ENCODE peak calls at places on chromosomes 5 and 9, in five cellular contexts. Y is mammary epithelial cell, F is IMR-90, S is progenitor cell of endocrine pancreas, P is left ventricle myocardium inferior. V is an unnamed sample.
A peak's percentile ranks its signal among the peaks of the same experiment; 100 is the strongest.

GRCh38 chr5:34905564-34905963 is 9.7 kb downstream of the RAD1 start:
- DNase-seq in P (no peak), S (no peak), F (no peak), Y (no peak), V (no peak)

GRCh38 chr5:87829214-87829551 is 416.5 kb upstream of the CCNH start:
- DNase-seq in Y (peak; percentile 52), P (peak; percentile 48), S (no peak), F (no peak), V (no peak)

GRCh38 chr9:36772449-36773370 is 200.0 kb downstream of the MELK start:
- DNase-seq in S (no peak), P (no peak), Y (peak; percentile 40), F (peak; percentile 36), V (peak; percentile 25)

GRCh38 chr5:77590347-77590746 is 48.2 kb downstream of the OTP start:
- DNase-seq in Y (no peak), F (no peak), S (no peak), P (no peak), V (no peak)

GRCh38 chr5:77907786-77908185 is 131.6 kb upstream of the TBCA start:
- DNase-seq in F (no peak), P (no peak), S (no peak), Y (no peak), V (no peak)

GRCh38 chr5:169691473-169691872 is 54.4 kb downstream of the DOCK2 start:
- DNase-seq in P (no peak), Y (no peak), S (no peak), F (no peak), V (peak; percentile 37)

GRCh38 chr9:128150594-128151342 is 1.5 kb downstream of the LCN2 start:
- DNase-seq in Y (no peak), S (no peak), P (no peak), F (no peak), V (no peak)

GRCh38 chr5:1725641-1726468 is 73.8 kb downstream of the MRPL36 start:
- DNase-seq in F (no peak), S (peak; percentile 7), Y (no peak), P (no peak), V (no peak)

GRCh38 chr9:89408628-89409101 is 89.2 kb downstream of the SEMA4D start:
- DNase-seq in F (no peak), S (no peak), Y (no peak), P (no peak), V (no peak)

GRCh38 chr5:14959443-14960119 is 88.0 kb upstream of the ANKH start:
- DNase-seq in Y (peak; percentile 76), F (no peak), S (no peak), P (no peak), V (no peak)

GRCh38 chr5:6728011-6728794 is 15.0 kb downstream of the TENT4A start:
- DNase-seq in F (no peak), Y (no peak), P (no peak), S (no peak), V (no peak)

GRCh38 chr5:168404366-168404765 is 81.9 kb upstream of the RARS1 start:
- DNase-seq in Y (peak; percentile 92), F (peak; percentile 92), P (no peak), S (no peak), V (peak; percentile 92)

GRCh38 chr5:39217365-39218281 is 1.7 kb downstream of the FYB1 start:
- DNase-seq in P (peak; percentile 55), F (peak; percentile 80), S (peak; percentile 39), Y (peak; percentile 78), V (peak; percentile 74)

GRCh38 chr5:80934751-80935150 is 25.4 kb upstream of the RASGRF2 start:
- DNase-seq in P (no peak), Y (no peak), S (no peak), F (no peak), V (no peak)
- TF ChIP-seq CTCF in P (no peak), Y (no peak), S (no peak), F (no peak), V (no peak)

DNA sequence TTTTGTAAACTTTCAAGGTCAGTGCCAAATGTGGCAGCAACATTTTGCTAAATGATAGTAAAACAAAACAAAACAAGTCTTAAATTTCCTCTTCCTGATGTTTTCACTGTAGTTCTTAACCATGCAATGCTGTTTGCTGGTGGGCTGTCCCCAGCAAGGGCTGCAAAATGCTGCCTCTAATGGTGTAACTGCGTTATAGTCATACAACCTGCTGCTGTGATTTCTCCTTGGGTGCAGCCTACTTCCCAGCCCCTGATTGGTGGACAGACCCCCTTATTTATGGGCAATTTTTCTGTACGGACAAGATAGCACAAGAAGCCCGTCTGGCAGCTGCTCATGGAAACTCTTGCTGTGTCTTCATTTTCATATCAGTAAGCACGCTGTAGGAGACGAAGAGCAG is 26.6 kb upstream of the PIP5K1B start:
- DNase-seq in F (peak; percentile 2), P (no peak), S (no peak), Y (no peak), V (no peak)
- TF ChIP-seq CTCF in F (no peak), P (peak; percentile 54), S (peak; percentile 66), Y (peak; percentile 16), V (no peak)

DNA sequence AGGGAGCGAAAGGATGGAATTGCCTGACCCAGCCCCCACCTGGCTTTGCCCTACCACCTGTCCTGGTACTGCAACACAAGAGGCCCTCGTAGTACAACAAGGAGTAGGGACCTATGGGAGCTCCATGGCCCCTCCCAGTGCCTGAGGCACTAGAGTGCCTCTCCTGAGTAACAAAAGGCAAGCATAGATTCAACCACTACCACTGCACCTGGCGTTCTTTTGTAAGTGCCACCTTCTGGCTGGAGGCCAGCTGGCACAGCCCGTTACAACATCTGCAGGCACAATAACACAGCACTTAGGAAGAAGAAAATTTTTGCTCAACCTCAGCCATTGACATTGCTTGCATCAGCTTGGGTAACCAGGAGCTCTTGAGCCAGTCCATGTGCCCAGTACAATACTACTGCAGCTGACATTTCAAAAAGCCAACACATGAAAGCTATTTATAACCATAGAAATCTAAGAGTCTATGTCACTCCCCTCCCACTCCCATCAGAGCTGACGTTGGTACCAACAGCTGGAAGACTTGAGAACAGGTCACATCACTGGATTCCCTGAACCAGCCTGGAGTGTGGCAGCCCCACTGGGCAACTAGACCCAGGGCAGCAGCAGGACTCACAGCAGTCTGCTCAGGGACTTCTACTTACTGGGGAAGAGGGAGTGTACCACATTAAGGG is 17.7 kb upstream of the FAM174A start:
- DNase-seq in Y (peak; percentile 49), P (no peak), F (no peak), S (no peak), V (no peak)
- TF ChIP-seq CTCF in Y (peak; percentile 33), P (no peak), F (no peak), S (no peak), V (no peak)

GRCh38 chr5:90113108-90113507 is 296.4 kb downstream of the CETN3 start:
- DNase-seq in F (no peak), P (no peak), Y (no peak), S (no peak), V (no peak)
- TF ChIP-seq CTCF in F (no peak), P (no peak), Y (peak; percentile 24), S (no peak), V (no peak)

DNA sequence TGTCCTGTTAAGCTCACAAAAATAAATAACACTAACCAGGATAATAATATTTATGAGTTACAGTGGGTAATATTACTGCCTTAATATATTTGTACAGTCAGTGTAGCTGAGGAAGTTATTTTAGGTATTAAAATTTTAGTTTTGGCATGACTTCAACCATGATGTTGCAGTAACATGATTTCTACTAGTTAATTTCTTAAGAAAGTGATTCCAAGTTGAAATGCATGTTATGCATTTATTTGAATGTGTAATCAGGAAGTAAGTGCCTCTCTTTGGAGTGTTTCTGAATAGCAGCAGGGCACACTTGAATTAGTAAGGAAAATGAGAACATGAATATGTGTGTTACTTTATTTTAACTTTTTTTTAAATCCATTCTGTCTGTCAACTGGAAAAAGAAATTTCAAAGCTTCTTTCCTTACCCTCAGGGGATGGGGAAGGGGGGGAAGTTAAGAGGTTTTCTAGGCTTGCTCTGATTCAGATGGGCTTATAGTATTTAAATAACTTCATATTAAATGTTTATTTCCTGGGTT is 40.3 kb downstream of the CTNNA1 start:
- DNase-seq in S (no peak), P (no peak), F (peak; percentile 34), Y (no peak), V (no peak)
- TF ChIP-seq CTCF in S (no peak), P (no peak), F (no peak), Y (no peak), V (no peak)

DNA sequence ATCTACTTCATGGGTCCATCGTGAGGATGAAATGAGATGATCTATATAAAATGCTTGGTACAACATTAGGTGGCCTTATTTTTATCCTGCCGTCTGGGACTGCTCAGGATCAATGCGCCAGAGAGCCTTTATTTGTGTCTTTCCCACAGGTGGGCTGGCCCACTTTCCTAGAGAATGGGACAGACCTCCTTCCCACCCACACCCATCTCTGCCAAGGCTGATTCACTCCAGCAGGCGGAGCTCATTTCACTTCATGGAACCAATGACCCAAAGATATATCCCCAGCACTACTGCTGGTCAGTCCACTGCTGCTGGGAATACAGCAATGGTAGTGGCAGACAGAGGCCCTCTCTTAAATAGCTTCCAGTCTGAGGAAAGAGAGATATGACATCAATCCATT is 35.7 kb downstream of the TGFBI start:
- DNase-seq in P (no peak), S (no peak), Y (no peak), F (no peak), V (no peak)
- TF ChIP-seq CTCF in P (peak; percentile 54), S (no peak), Y (peak; percentile 31), F (peak; percentile 21), V (peak; percentile 51)

GRCh38 chr9:131657890-131658752 is 81.8 kb downstream of the RAPGEF1 start:
- DNase-seq in F (peak; percentile 95), S (no peak), Y (peak; percentile 93), P (no peak), V (peak; percentile 84)

GRCh38 chr9:131658753-131659129 is 81.1 kb downstream of the RAPGEF1 start:
- DNase-seq in F (no peak), P (no peak), S (no peak), Y (no peak), V (no peak)

GRCh38 chr9:131657456-131657855 is 82.4 kb downstream of the RAPGEF1 start:
- DNase-seq in F (no peak), Y (no peak), P (no peak), S (no peak), V (no peak)

GRCh38 chr9:131656356-131657030 is 83.4 kb downstream of the RAPGEF1 start:
- DNase-seq in P (peak; percentile 67), S (no peak), Y (no peak), F (no peak), V (no peak)

DNA sequence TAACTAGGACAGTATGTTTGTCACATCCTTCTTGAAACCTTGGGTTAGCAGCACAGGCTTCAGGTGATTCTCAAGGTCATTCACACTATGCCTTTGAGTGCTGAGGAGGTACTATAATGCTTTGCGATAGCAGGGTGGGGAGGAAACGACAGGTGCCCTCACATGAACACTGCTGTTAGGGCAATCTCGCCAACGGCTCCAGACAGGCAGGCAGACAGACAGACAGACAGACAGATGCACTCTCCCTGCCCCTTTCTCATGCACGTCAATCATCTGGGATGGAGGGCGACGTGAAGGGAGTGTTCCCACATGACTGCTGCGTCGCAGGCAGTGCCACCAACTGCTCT is 82.9 kb downstream of the RAPGEF1 start:
- DNase-seq in P (no peak), F (no peak), Y (no peak), S (no peak), V (no peak)
- TF ChIP-seq CTCF in P (no peak), F (no peak), Y (no peak), S (no peak), V (no peak)

DNA sequence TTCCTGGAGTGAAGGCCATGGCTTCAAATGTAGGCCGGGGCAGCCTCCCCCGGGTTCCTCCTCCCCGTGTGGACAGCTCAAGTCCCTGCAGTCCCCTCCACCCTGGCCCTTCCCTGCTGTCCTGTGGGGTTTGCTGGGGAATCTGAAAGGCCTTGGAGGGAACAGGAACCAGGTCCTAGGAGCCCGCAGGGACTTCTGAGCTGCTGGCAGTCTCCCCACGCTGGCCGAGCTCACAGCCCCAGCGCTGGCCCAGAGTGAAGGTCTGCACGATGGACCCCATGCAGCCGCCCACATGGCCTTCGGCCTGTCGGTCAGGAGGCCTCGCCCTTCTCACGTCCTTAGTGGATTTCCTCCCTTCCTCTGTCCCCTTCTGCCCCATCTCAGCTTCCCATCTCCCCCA is 25.7 kb upstream of the NOTCH1 start:
- DNase-seq in P (no peak), F (no peak), S (no peak), Y (no peak), V (no peak)
- TF ChIP-seq CTCF in P (peak; percentile 34), F (no peak), S (no peak), Y (no peak), V (no peak)

V was measured in HFFc6.